ENCODE peak calls at places on chromosomes 13 and 19, in five cellular contexts. X, M, Y, E and A are unnamed samples.

GRCh38 chr13:50208826-50209335 is 193.6 kb downstream of the KCNRG start:
- DNase-seq in X (peak), M (peak), Y (no peak), E (no peak), A (no peak)

GRCh38 chr19:2603320-2603719 is 99.2 kb downstream of the GNG7 start:
- DNase-seq in X (no peak), M (no peak), Y (no peak), E (no peak), A (no peak)

GRCh38 chr19:10920781-10921180 is 7.7 kb downstream of the YIPF2 start:
- DNase-seq in X (no peak), M (no peak), Y (no peak), E (no peak), A (no peak)

GRCh38 chr13:95623141-95623540 is 21.4 kb downstream of the DZIP1 start:
- DNase-seq in X (no peak), M (no peak), Y (no peak), E (no peak), A (no peak)

GRCh38 chr13:48333976-48334375 is 30.4 kb downstream of the RB1 start:
- DNase-seq in X (no peak), M (no peak), Y (no peak), E (no peak), A (no peak)

GRCh38 chr19:58581227-58582141 is 8.3 kb upstream of the MZF1 start:
- DNase-seq in X (peak), M (peak), Y (no peak), E (peak), A (peak)

GRCh38 chr19:16041571-16042386 is 34.5 kb upstream of the TPM4 start:
- DNase-seq in X (peak), M (peak), Y (peak), E (peak), A (peak)

GRCh38 chr13:74246398-74246975 is 112.3 kb upstream of the KLF12 start:
- DNase-seq in X (no peak), M (no peak), Y (no peak), E (no peak), A (no peak)

GRCh38 chr13:19864339-19865309 is 1.2 kb upstream of the ZMYM5 start:
- DNase-seq in X (no peak), M (peak), Y (peak), E (peak), A (peak)

GRCh38 chr19:51511353-51511752 is 9.8 kb upstream of the SIGLEC12 start:
- DNase-seq in X (peak), M (no peak), Y (peak), E (no peak), A (no peak)

GRCh38 chr13:25300861-25301346 is 521 bp upstream of the NUP58 start:
- DNase-seq in X (no peak), M (no peak), Y (peak), E (peak), A (no peak)

GRCh38 chr13:96967248-96967745 is 27.0 kb downstream of the OXGR1 start:
- DNase-seq in X (peak), M (no peak), Y (no peak), E (no peak), A (no peak)

GRCh38 chr19:35755550-35756371 is 1.1 kb downstream of the HSPB6 start:
- DNase-seq in X (no peak), M (no peak), Y (no peak), E (no peak), A (no peak)

GRCh38 chr19:15663245-15663644 is 9.6 kb upstream of the CYP4F12 start:
- DNase-seq in X (peak), M (no peak), Y (no peak), E (no peak), A (no peak)

DNA sequence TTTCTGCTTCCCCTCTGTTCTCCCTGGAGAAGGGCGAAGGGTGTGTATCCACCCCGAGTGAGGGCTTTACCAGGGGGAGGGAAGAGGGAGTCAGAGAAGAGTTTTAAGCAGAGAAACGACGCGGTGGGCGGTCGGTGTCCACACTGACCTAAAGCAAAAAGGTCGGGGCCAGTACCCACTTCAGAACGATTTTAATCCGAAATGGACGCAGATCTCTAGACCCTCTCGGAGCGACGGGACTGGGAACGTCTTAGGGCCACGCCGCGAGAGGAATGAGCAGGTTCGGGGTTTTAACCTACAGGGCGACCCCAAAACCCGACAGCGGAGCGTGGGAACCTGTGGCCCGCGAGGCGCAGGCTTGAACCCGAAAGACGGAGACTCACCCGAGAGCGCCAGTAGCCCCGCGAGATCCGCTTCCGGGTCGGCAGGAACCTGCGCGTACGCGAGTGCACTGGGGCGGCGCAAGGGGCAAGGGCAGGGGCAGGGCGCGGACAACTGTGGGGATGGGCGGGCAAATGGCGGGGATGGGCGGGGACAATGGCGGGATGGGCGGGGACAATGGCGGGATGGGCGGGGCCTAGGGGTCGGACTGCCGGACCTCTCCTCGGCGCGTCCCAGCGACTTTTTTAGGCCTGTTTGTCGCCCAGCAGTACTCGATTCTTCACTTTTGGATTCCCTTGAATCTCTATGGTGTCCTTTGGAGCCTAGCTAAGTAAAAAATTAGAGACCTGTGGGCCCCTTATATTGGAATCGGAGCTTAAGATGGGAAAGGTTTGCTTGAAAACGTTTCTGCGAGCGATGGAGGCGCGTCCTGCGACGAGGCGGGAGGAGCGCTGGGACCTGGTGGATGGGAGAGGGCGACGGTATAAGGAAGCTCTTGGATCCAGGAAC is at the start of gene ZNF677:
- DNase-seq in X (no peak), M (peak), Y (peak), E (no peak), A (peak)
- TF ChIP-seq TAF1 in X (no peak), M (peak), Y (no peak), E (no peak), A (no peak)

GRCh38 chr13:44421853-44422525 is 48.4 kb downstream of the SERP2 start:
- DNase-seq in X (no peak), M (no peak), Y (no peak), E (no peak), A (no peak)

GRCh38 chr13:44422755-44423643 is 49.4 kb downstream of the SERP2 start:
- DNase-seq in X (no peak), M (peak), Y (no peak), E (no peak), A (no peak)

GRCh38 chr13:44417446-44417845 is 43.8 kb downstream of the SERP2 start:
- DNase-seq in X (peak), M (no peak), Y (no peak), E (no peak), A (no peak)

GRCh38 chr13:44417876-44418275 is 44.3 kb downstream of the SERP2 start:
- DNase-seq in X (no peak), M (no peak), Y (no peak), E (no peak), A (no peak)

DNA sequence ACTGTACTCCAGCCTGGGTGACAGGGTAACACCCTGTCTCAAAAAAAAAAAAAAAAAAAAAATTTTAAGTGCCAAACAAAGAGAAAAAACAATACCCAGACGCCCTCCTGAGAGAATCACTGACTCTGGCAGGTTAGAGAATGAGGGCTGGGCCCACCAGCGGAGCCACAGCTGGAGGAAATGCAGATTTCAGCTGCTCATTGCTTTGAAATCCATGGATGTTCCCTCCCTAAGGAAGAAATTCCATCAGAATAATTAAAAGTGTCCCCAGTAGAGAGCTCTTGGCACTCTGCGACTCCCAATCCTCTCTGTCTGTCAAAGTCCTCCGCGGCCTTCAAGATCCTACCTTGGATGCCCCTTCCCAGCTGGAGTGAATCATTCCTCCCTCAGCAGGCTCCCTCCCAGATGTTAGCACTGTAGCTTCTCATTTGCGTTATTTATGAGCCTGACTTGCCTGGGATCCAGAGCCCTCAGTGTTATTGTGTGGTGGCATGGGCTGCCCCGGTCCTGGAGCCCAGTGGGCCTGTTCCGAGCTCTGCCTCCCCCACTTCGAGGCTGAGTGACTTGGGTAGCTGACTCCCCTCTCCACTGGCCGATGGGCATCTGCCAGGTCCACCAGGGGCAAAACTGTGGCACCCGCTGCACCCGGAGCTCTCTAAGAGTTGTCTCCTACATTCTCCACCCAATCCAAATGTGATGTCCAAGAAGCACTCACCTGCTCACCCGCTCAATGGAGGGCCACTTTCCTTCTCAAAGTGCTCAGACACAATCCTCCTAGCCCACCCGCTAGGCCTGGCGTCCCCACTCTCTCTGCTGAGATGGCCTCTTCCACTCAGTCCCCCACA is 47.0 kb downstream of the SERP2 start:
- DNase-seq in X (no peak), M (peak), Y (no peak), E (no peak), A (no peak)
- TF ChIP-seq TAF1 in X (no peak), M (no peak), Y (no peak), E (no peak), A (no peak)

GRCh38 chr13:79492918-79493594 is 12.1 kb downstream of the NDFIP2 start:
- DNase-seq in X (no peak), M (no peak), Y (no peak), E (no peak), A (no peak)

GRCh38 chr13:79491715-79492114 is 10.8 kb downstream of the NDFIP2 start:
- DNase-seq in X (no peak), M (no peak), Y (no peak), E (no peak), A (no peak)

GRCh38 chr13:79490846-79491245 is 9.9 kb downstream of the NDFIP2 start:
- DNase-seq in X (no peak), M (no peak), Y (no peak), E (no peak), A (no peak)

GRCh38 chr13:79490326-79490725 is 9.4 kb downstream of the NDFIP2 start:
- DNase-seq in X (no peak), M (no peak), Y (no peak), E (no peak), A (no peak)

DNA sequence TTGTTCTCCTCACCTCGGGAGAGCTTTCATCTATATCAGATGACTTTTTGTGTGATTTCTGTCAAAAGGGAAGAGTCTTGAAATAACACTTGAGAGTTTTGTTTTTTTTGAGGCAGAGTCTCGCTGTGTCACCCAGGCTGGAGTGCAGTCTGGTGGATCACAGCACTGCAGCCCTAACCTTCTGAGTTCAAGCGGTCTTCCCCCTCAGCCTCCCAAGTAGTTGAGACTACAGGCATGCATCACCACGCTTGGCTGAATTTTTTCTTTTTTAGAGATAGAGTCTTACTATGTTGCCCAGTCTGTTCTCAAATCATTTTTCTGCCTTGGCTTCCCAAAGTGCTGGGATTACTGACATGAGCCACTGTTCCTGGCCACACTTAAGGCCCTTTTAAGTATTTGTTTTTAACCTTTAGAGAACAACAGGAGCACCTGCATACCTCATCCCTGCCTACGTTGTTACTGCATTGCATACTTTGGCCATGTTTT is 11.4 kb downstream of the NDFIP2 start:
- DNase-seq in X (no peak), M (no peak), Y (no peak), E (no peak), A (no peak)
- TF ChIP-seq TAF1 in X (no peak), M (no peak), Y (no peak), E (no peak), A (no peak)

DNA sequence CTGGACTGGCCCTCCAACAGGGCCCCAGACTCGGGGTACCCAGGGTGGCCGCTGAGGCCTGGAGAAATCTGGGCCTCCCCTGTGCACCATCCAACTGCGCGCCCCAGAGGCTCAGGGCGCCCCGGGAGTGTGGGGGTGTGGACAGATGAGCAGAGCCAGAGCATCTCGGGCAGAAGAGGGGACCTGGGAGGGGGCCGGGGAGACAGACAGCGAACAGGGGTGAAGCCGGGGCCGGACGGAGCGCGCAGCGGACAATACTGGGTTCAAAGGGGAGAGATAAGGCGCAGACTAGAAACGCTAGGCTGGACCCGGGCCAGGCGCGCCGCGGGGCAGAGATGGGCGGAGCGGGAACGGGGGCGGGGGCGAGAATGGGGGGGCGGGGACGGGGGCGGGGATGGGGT is 460 bp upstream of the CERS4 start:
- DNase-seq in X (no peak), M (no peak), Y (no peak), E (no peak), A (no peak)
- TF ChIP-seq TAF1 in X (no peak), M (no peak), Y (no peak), E (no peak), A (no peak)

DNA sequence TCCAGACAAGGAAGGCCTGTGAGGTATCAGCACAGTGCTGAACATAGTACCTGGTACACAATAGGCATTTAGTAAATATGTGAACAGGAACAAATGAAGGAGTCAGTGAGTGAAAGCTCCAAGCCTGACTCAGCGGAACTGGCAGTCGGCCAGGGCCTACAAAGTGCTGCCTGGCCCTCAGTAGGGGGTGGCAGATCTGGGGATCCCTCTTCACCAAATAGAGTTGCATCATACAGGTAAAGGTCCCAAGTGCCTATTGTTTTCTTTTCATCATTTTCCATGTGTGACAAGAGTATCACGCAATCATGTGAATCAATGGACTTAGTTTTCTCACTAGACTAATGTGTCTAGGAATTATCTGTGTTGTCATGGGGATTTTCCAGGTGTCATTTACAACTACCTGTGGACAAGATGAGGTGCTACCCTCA is 9.2 kb downstream of the CYP2B6 start:
- DNase-seq in X (peak), M (no peak), Y (no peak), E (no peak), A (no peak)
- TF ChIP-seq TAF1 in X (no peak), M (no peak), Y (no peak), E (no peak), A (no peak)